ENCODE peak calls at places on chromosomes 11 and 22, in nine cellular contexts. One of them, this sample, is unnamed.

GRCh38 chr11:93143800-93144199 is 54.0 kb downstream of the SLC36A4 start:
- DNase-seq in GDM1: no peak
- DNase-seq in nephron progenitor cell: no peak
- DNase-seq in posterior vena cava: no peak
- DNase-seq in AG10803: no peak
- DNase-seq in activated CD4-positive, alpha-beta T cell treated with anti-CD3 and anti-CD28 coated beads, Interleukin-2, amount 50 U/mL, for 24 hours: no peak
- DNase-seq in naive thymus-derived CD8-positive, alpha-beta T cell: no peak
- DNase-seq in activated CD4-positive, CD25-positive, alpha-beta regulatory T cell: no peak
- DNase-seq in substantia nigra: no peak
- DNase-seq in this sample: no peak

GRCh38 chr22:33000342-33001280 is 57.6 kb downstream of the SYN3 start:
- DNase-seq in activated CD4-positive, alpha-beta T cell treated with anti-CD3 and anti-CD28 coated beads, Interleukin-2, amount 50 U/mL, for 24 hours: peak
- DNase-seq in AG10803: peak
- DNase-seq in posterior vena cava: peak
- DNase-seq in nephron progenitor cell: peak
- DNase-seq in naive thymus-derived CD8-positive, alpha-beta T cell: peak
- DNase-seq in GDM1: no peak
- DNase-seq in activated CD4-positive, CD25-positive, alpha-beta regulatory T cell: no peak
- DNase-seq in substantia nigra: peak
- DNase-seq in this sample: peak

GRCh38 chr11:32427935-32428664 is 7.2 kb downstream of the WT1 start:
- DNase-seq in naive thymus-derived CD8-positive, alpha-beta T cell: no peak
- DNase-seq in GDM1: no peak
- DNase-seq in activated CD4-positive, alpha-beta T cell treated with anti-CD3 and anti-CD28 coated beads, Interleukin-2, amount 50 U/mL, for 24 hours: no peak
- DNase-seq in posterior vena cava: no peak
- DNase-seq in activated CD4-positive, CD25-positive, alpha-beta regulatory T cell: no peak
- DNase-seq in substantia nigra: no peak
- DNase-seq in AG10803: no peak
- DNase-seq in nephron progenitor cell: peak
- DNase-seq in this sample: no peak

GRCh38 chr11:32671051-32671450 is 87.4 kb downstream of the EIF3M start:
- DNase-seq in nephron progenitor cell: no peak
- DNase-seq in substantia nigra: no peak
- DNase-seq in activated CD4-positive, CD25-positive, alpha-beta regulatory T cell: no peak
- DNase-seq in GDM1: no peak
- DNase-seq in AG10803: no peak
- DNase-seq in posterior vena cava: no peak
- DNase-seq in naive thymus-derived CD8-positive, alpha-beta T cell: no peak
- DNase-seq in activated CD4-positive, alpha-beta T cell treated with anti-CD3 and anti-CD28 coated beads, Interleukin-2, amount 50 U/mL, for 24 hours: no peak
- DNase-seq in this sample: no peak

GRCh38 chr22:23754980-23755636 is 883 bp upstream of the VPREB3 start:
- DNase-seq in activated CD4-positive, alpha-beta T cell treated with anti-CD3 and anti-CD28 coated beads, Interleukin-2, amount 50 U/mL, for 24 hours: no peak
- DNase-seq in activated CD4-positive, CD25-positive, alpha-beta regulatory T cell: no peak
- DNase-seq in substantia nigra: no peak
- DNase-seq in nephron progenitor cell: no peak
- DNase-seq in GDM1: no peak
- DNase-seq in posterior vena cava: no peak
- DNase-seq in AG10803: no peak
- DNase-seq in naive thymus-derived CD8-positive, alpha-beta T cell: no peak
- DNase-seq in this sample: peak

GRCh38 chr11:121352301-121352891 is 59.8 kb downstream of the SC5D start:
- DNase-seq in posterior vena cava: no peak
- DNase-seq in AG10803: no peak
- DNase-seq in substantia nigra: peak
- DNase-seq in GDM1: no peak
- DNase-seq in naive thymus-derived CD8-positive, alpha-beta T cell: no peak
- DNase-seq in activated CD4-positive, CD25-positive, alpha-beta regulatory T cell: no peak
- DNase-seq in activated CD4-positive, alpha-beta T cell treated with anti-CD3 and anti-CD28 coated beads, Interleukin-2, amount 50 U/mL, for 24 hours: no peak
- DNase-seq in nephron progenitor cell: no peak
- DNase-seq in this sample: no peak

GRCh38 chr22:17836977-17837742 is 62.9 kb upstream of the BID start:
- DNase-seq in substantia nigra: no peak
- DNase-seq in activated CD4-positive, CD25-positive, alpha-beta regulatory T cell: no peak
- DNase-seq in posterior vena cava: no peak
- DNase-seq in GDM1: no peak
- DNase-seq in activated CD4-positive, alpha-beta T cell treated with anti-CD3 and anti-CD28 coated beads, Interleukin-2, amount 50 U/mL, for 24 hours: no peak
- DNase-seq in naive thymus-derived CD8-positive, alpha-beta T cell: no peak
- DNase-seq in nephron progenitor cell: no peak
- DNase-seq in AG10803: no peak
- DNase-seq in this sample: no peak

GRCh38 chr11:608751-609354 is 6.9 kb downstream of the IRF7 start:
- DNase-seq in substantia nigra: no peak
- DNase-seq in naive thymus-derived CD8-positive, alpha-beta T cell: no peak
- DNase-seq in AG10803: no peak
- DNase-seq in posterior vena cava: no peak
- DNase-seq in nephron progenitor cell: no peak
- DNase-seq in activated CD4-positive, alpha-beta T cell treated with anti-CD3 and anti-CD28 coated beads, Interleukin-2, amount 50 U/mL, for 24 hours: no peak
- DNase-seq in activated CD4-positive, CD25-positive, alpha-beta regulatory T cell: no peak
- DNase-seq in GDM1: no peak
- DNase-seq in this sample: no peak

GRCh38 chr11:46315033-46315738 is 32.1 kb upstream of the DGKZ start:
- DNase-seq in activated CD4-positive, CD25-positive, alpha-beta regulatory T cell: peak
- DNase-seq in substantia nigra: peak
- DNase-seq in nephron progenitor cell: peak
- DNase-seq in GDM1: peak
- DNase-seq in AG10803: peak
- DNase-seq in naive thymus-derived CD8-positive, alpha-beta T cell: peak
- DNase-seq in activated CD4-positive, alpha-beta T cell treated with anti-CD3 and anti-CD28 coated beads, Interleukin-2, amount 50 U/mL, for 24 hours: peak
- DNase-seq in posterior vena cava: no peak
- DNase-seq in this sample: peak

GRCh38 chr11:130323452-130324448 is 9.0 kb upstream of the ZBTB44 start:
- DNase-seq in activated CD4-positive, alpha-beta T cell treated with anti-CD3 and anti-CD28 coated beads, Interleukin-2, amount 50 U/mL, for 24 hours: no peak
- DNase-seq in GDM1: no peak
- DNase-seq in activated CD4-positive, CD25-positive, alpha-beta regulatory T cell: no peak
- DNase-seq in substantia nigra: no peak
- DNase-seq in posterior vena cava: no peak
- DNase-seq in AG10803: peak
- DNase-seq in nephron progenitor cell: no peak
- DNase-seq in naive thymus-derived CD8-positive, alpha-beta T cell: no peak
- DNase-seq in this sample: peak

GRCh38 chr11:11618973-11619435 is 2.8 kb downstream of the GALNT18 start:
- DNase-seq in naive thymus-derived CD8-positive, alpha-beta T cell: no peak
- DNase-seq in GDM1: no peak
- DNase-seq in AG10803: no peak
- DNase-seq in nephron progenitor cell: no peak
- DNase-seq in activated CD4-positive, alpha-beta T cell treated with anti-CD3 and anti-CD28 coated beads, Interleukin-2, amount 50 U/mL, for 24 hours: no peak
- DNase-seq in posterior vena cava: no peak
- DNase-seq in activated CD4-positive, CD25-positive, alpha-beta regulatory T cell: no peak
- DNase-seq in substantia nigra: no peak
- DNase-seq in this sample: no peak

GRCh38 chr11:7573193-7573557 is 59.4 kb downstream of the PPFIBP2 start:
- DNase-seq in activated CD4-positive, alpha-beta T cell treated with anti-CD3 and anti-CD28 coated beads, Interleukin-2, amount 50 U/mL, for 24 hours: no peak
- DNase-seq in AG10803: peak
- DNase-seq in posterior vena cava: no peak
- DNase-seq in nephron progenitor cell: no peak
- DNase-seq in naive thymus-derived CD8-positive, alpha-beta T cell: no peak
- DNase-seq in substantia nigra: no peak
- DNase-seq in activated CD4-positive, CD25-positive, alpha-beta regulatory T cell: no peak
- DNase-seq in GDM1: no peak
- DNase-seq in this sample: peak

GRCh38 chr11:76577921-76578654 is 92.5 kb downstream of the LRRC32 start:
- DNase-seq in activated CD4-positive, alpha-beta T cell treated with anti-CD3 and anti-CD28 coated beads, Interleukin-2, amount 50 U/mL, for 24 hours: no peak
- DNase-seq in substantia nigra: no peak
- DNase-seq in naive thymus-derived CD8-positive, alpha-beta T cell: no peak
- DNase-seq in activated CD4-positive, CD25-positive, alpha-beta regulatory T cell: no peak
- DNase-seq in nephron progenitor cell: no peak
- DNase-seq in GDM1: no peak
- DNase-seq in AG10803: no peak
- DNase-seq in posterior vena cava: peak
- DNase-seq in this sample: no peak

GRCh38 chr11:119772581-119772980 is 43.6 kb upstream of the NECTIN1 start:
- DNase-seq in nephron progenitor cell: no peak
- DNase-seq in AG10803: no peak
- DNase-seq in naive thymus-derived CD8-positive, alpha-beta T cell: no peak
- DNase-seq in activated CD4-positive, CD25-positive, alpha-beta regulatory T cell: no peak
- DNase-seq in posterior vena cava: peak
- DNase-seq in GDM1: no peak
- DNase-seq in substantia nigra: no peak
- DNase-seq in activated CD4-positive, alpha-beta T cell treated with anti-CD3 and anti-CD28 coated beads, Interleukin-2, amount 50 U/mL, for 24 hours: no peak
- DNase-seq in this sample: no peak

GRCh38 chr22:44347549-44347948 is 34.8 kb upstream of the SHISAL1 start:
- DNase-seq in activated CD4-positive, CD25-positive, alpha-beta regulatory T cell: no peak
- DNase-seq in nephron progenitor cell: no peak
- DNase-seq in activated CD4-positive, alpha-beta T cell treated with anti-CD3 and anti-CD28 coated beads, Interleukin-2, amount 50 U/mL, for 24 hours: no peak
- DNase-seq in GDM1: no peak
- DNase-seq in substantia nigra: no peak
- DNase-seq in posterior vena cava: no peak
- DNase-seq in naive thymus-derived CD8-positive, alpha-beta T cell: no peak
- DNase-seq in AG10803: no peak
- DNase-seq in this sample: no peak